ENCODE peak calls at places on chromosomes 1 and 21, in seven cellular contexts. K is erythroblast, L is T-helper 2 cell, V is foreskin fibroblast, U is RCC 7860, A is T follicular helper cell, S is heart left ventricle. D is an unnamed sample.

GRCh38 chr1:59393211-59394180 is 96.6 kb downstream of the FGGY start:
- DNase-seq in K (no peak), L (no peak), V (peak), U (no peak), A (no peak), S (peak), D (no peak)

GRCh38 chr1:33121728-33122127 is 40.8 kb downstream of the AZIN2 start:
- DNase-seq in K (no peak), L (no peak), V (no peak), U (no peak), A (no peak), S (no peak), D (no peak)

GRCh38 chr1:14615539-14616218 is 17.2 kb downstream of the KAZN start:
- DNase-seq in K (no peak), L (no peak), V (no peak), U (no peak), A (no peak), S (no peak), D (no peak)

GRCh38 chr1:97160796-97161195 is 439.2 kb downstream of the PTBP2 start:
- DNase-seq in K (peak), L (no peak), V (peak), U (no peak), A (no peak), S (no peak), D (no peak)

GRCh38 chr1:25502957-25503356 is 40.4 kb upstream of the LDLRAP1 start:
- DNase-seq in K (no peak), L (no peak), V (peak), U (peak), A (no peak), S (no peak), D (no peak)

GRCh38 chr1:95562230-95562629 is 328.2 kb downstream of the RWDD3 start:
- DNase-seq in K (no peak), L (no peak), V (no peak), U (no peak), A (no peak), S (no peak), D (no peak)

GRCh38 chr1:204696606-204697005 is 11.1 kb upstream of the LRRN2 start:
- DNase-seq in K (no peak), L (no peak), V (no peak), U (no peak), A (no peak), S (no peak), D (no peak)

GRCh38 chr1:74468982-74469603 is 43.3 kb downstream of the LRRC53 start:
- DNase-seq in K (peak), L (no peak), V (peak), U (peak), A (no peak), S (no peak), D (no peak)

GRCh38 chr21:46442938-46443337 is 15.8 kb upstream of the DIP2A start:
- DNase-seq in K (peak), L (no peak), V (no peak), U (no peak), A (no peak), S (no peak), D (no peak)

GRCh38 chr21:36966846-36967657 is 583 bp upstream of the HLCS start:
- DNase-seq in K (peak), L (no peak), V (peak), U (no peak), A (no peak), S (no peak), D (no peak)

GRCh38 chr1:16125088-16125470 is 30.8 kb downstream of the EPHA2 start:
- DNase-seq in K (no peak), L (no peak), V (no peak), U (no peak), A (no peak), S (peak), D (no peak)

GRCh38 chr1:117678246-117678977 is 72.6 kb downstream of the TENT5C start:
- DNase-seq in K (no peak), L (no peak), V (no peak), U (no peak), A (no peak), S (peak), D (no peak)

GRCh38 chr1:9201421-9202239 is 32.9 kb upstream of the H6PD start:
- DNase-seq in K (no peak), L (no peak), V (peak), U (peak), A (no peak), S (no peak), D (no peak)

D was measured in effector memory CD4-positive, alpha-beta T cell.